ENCODE peak calls at places on chromosomes 3 and 15, in six cellular contexts. One of them, this sample, is unnamed.

GRCh38 chr3:112087746-112088145 is 1.6 kb downstream of the C3orf52 start:
- DNase-seq in kidney: no peak
- DNase-seq in uterus: no peak
- DNase-seq in Caco-2: no peak
- DNase-seq in HFF-Myc: no peak
- DNase-seq in PC-9: no peak
- DNase-seq in this sample: no peak

GRCh38 chr3:123084738-123085237 is 18.0 kb downstream of the PDIA5 start:
- DNase-seq in kidney: no peak
- DNase-seq in uterus: no peak
- DNase-seq in Caco-2: peak
- DNase-seq in HFF-Myc: no peak
- DNase-seq in PC-9: no peak
- DNase-seq in this sample: no peak

GRCh38 chr3:124529826-124530571 is 200.3 kb upstream of the UMPS start:
- DNase-seq in kidney: no peak
- DNase-seq in uterus: no peak
- DNase-seq in Caco-2: no peak
- DNase-seq in HFF-Myc: no peak
- DNase-seq in PC-9: no peak
- DNase-seq in this sample: no peak

GRCh38 chr3:132343018-132343612 is 25.9 kb downstream of the ACP3 start:
- DNase-seq in kidney: no peak
- DNase-seq in uterus: peak
- DNase-seq in Caco-2: peak
- DNase-seq in HFF-Myc: peak
- DNase-seq in PC-9: peak
- DNase-seq in this sample: peak

GRCh38 chr15:56215769-56216168 is 27.9 kb downstream of the RFX7 start:
- DNase-seq in kidney: no peak
- DNase-seq in uterus: no peak
- DNase-seq in Caco-2: no peak
- DNase-seq in HFF-Myc: no peak
- DNase-seq in PC-9: no peak
- DNase-seq in this sample: peak

GRCh38 chr3:179943097-179943880 is 93.4 kb downstream of the PEX5L start:
- DNase-seq in kidney: no peak
- DNase-seq in uterus: no peak
- DNase-seq in Caco-2: no peak
- DNase-seq in HFF-Myc: no peak
- DNase-seq in PC-9: no peak
- DNase-seq in this sample: no peak

GRCh38 chr3:129416408-129416807 is 12.0 kb downstream of the EFCAB12 start:
- DNase-seq in kidney: no peak
- DNase-seq in uterus: no peak
- DNase-seq in Caco-2: no peak
- DNase-seq in HFF-Myc: no peak
- DNase-seq in PC-9: no peak
- DNase-seq in this sample: no peak

GRCh38 chr3:27213450-27213849 is 155.7 kb downstream of the NEK10 start:
- DNase-seq in kidney: no peak
- DNase-seq in uterus: no peak
- DNase-seq in Caco-2: no peak
- DNase-seq in HFF-Myc: no peak
- DNase-seq in PC-9: no peak
- DNase-seq in this sample: no peak

GRCh38 chr3:125075738-125076137 is 19.9 kb upstream of the HEG1 start:
- DNase-seq in kidney: no peak
- DNase-seq in uterus: no peak
- DNase-seq in Caco-2: peak
- DNase-seq in HFF-Myc: no peak
- DNase-seq in PC-9: no peak
- DNase-seq in this sample: no peak

GRCh38 chr3:70856414-70857162 is 544.1 kb upstream of the MDFIC2 start:
- DNase-seq in kidney: no peak
- DNase-seq in uterus: no peak
- DNase-seq in Caco-2: no peak
- DNase-seq in HFF-Myc: no peak
- DNase-seq in PC-9: no peak
- DNase-seq in this sample: peak

GRCh38 chr3:109944836-109945235 is 607.5 kb upstream of the DPPA4 start:
- DNase-seq in kidney: no peak
- DNase-seq in uterus: no peak
- DNase-seq in Caco-2: no peak
- DNase-seq in HFF-Myc: no peak
- DNase-seq in PC-9: no peak
- DNase-seq in this sample: no peak

GRCh38 chr3:185094691-185095090 is 58.2 kb downstream of the C3orf70 start:
- DNase-seq in kidney: no peak
- DNase-seq in uterus: no peak
- DNase-seq in Caco-2: no peak
- DNase-seq in HFF-Myc: peak
- DNase-seq in PC-9: no peak
- DNase-seq in this sample: no peak

GRCh38 chr15:59165726-59166125 is 40.9 kb upstream of the LDHAL6B start:
- DNase-seq in kidney: no peak
- DNase-seq in uterus: no peak
- DNase-seq in Caco-2: peak
- DNase-seq in HFF-Myc: no peak
- DNase-seq in PC-9: peak
- DNase-seq in this sample: no peak

GRCh38 chr3:100516843-100517242 is 24.4 kb downstream of the TMEM45A start:
- DNase-seq in kidney: no peak
- DNase-seq in uterus: no peak
- DNase-seq in Caco-2: no peak
- DNase-seq in HFF-Myc: peak
- DNase-seq in PC-9: no peak
- DNase-seq in this sample: no peak

GRCh38 chr3:13894096-13894811 is 14.4 kb upstream of the WNT7A start:
- DNase-seq in kidney: no peak
- DNase-seq in uterus: no peak
- DNase-seq in Caco-2: no peak
- DNase-seq in HFF-Myc: no peak
- DNase-seq in PC-9: no peak
- DNase-seq in this sample: no peak

GRCh38 chr15:78203346-78204225 is 30.8 kb downstream of the ACSBG1 start:
- DNase-seq in kidney: no peak
- DNase-seq in uterus: no peak
- DNase-seq in Caco-2: no peak
- DNase-seq in HFF-Myc: no peak
- DNase-seq in PC-9: no peak
- DNase-seq in this sample: no peak

GRCh38 chr3:11155341-11156025 is 1.2 kb downstream of the HRH1 start:
- DNase-seq in kidney: peak
- DNase-seq in uterus: peak
- DNase-seq in Caco-2: peak
- DNase-seq in HFF-Myc: peak
- DNase-seq in PC-9: peak
- DNase-seq in this sample: peak

GRCh38 chr3:71307884-71308697 is 275.4 kb downstream of the FOXP1 start:
- DNase-seq in kidney: no peak
- DNase-seq in uterus: no peak
- DNase-seq in Caco-2: no peak
- DNase-seq in HFF-Myc: no peak
- DNase-seq in PC-9: no peak
- DNase-seq in this sample: no peak

GRCh38 chr3:127440384-127440783 is 150.1 kb downstream of the TPRA1 start:
- DNase-seq in kidney: peak
- DNase-seq in uterus: peak
- DNase-seq in Caco-2: no peak
- DNase-seq in HFF-Myc: no peak
- DNase-seq in PC-9: no peak
- DNase-seq in this sample: no peak

GRCh38 chr15:57114070-57114469 is 195.6 kb downstream of the TCF12 start:
- DNase-seq in kidney: no peak
- DNase-seq in uterus: no peak
- DNase-seq in Caco-2: no peak
- DNase-seq in HFF-Myc: no peak
- DNase-seq in PC-9: no peak
- DNase-seq in this sample: no peak

GRCh38 chr15:43488790-43489585 is 4.0 kb downstream of the TP53BP1 start:
- DNase-seq in kidney: no peak
- DNase-seq in uterus: no peak
- DNase-seq in Caco-2: no peak
- DNase-seq in HFF-Myc: no peak
- DNase-seq in PC-9: no peak
- DNase-seq in this sample: no peak

GRCh38 chr15:87121357-87121756 is 1041.7 kb downstream of the AGBL1 start:
- DNase-seq in kidney: no peak
- DNase-seq in uterus: no peak
- DNase-seq in Caco-2: no peak
- DNase-seq in HFF-Myc: no peak
- DNase-seq in PC-9: no peak
- DNase-seq in this sample: no peak

GRCh38 chr15:42974202-42974862 is 53.8 kb upstream of the TTBK2 start:
- DNase-seq in kidney: no peak
- DNase-seq in uterus: no peak
- DNase-seq in Caco-2: no peak
- DNase-seq in HFF-Myc: no peak
- DNase-seq in PC-9: no peak
- DNase-seq in this sample: no peak

GRCh38 chr3:148309390-148310035 is 388.2 kb upstream of the AGTR1 start:
- DNase-seq in kidney: no peak
- DNase-seq in uterus: no peak
- DNase-seq in Caco-2: peak
- DNase-seq in HFF-Myc: no peak
- DNase-seq in PC-9: peak
- DNase-seq in this sample: no peak

GRCh38 chr15:33746203-33746602 is 222.1 kb upstream of the CHRM5 start:
- DNase-seq in kidney: no peak
- DNase-seq in uterus: no peak
- DNase-seq in Caco-2: no peak
- DNase-seq in HFF-Myc: no peak
- DNase-seq in PC-9: no peak
- DNase-seq in this sample: no peak

GRCh38 chr15:80747317-80748053 is 31.7 kb upstream of the CEMIP start:
- DNase-seq in kidney: no peak
- DNase-seq in uterus: no peak
- DNase-seq in Caco-2: no peak
- DNase-seq in HFF-Myc: no peak
- DNase-seq in PC-9: no peak
- DNase-seq in this sample: no peak
- TF ChIP-seq CTCF in kidney: no peak
- TF ChIP-seq CTCF in uterus: no peak
- TF ChIP-seq CTCF in Caco-2: peak
- TF ChIP-seq CTCF in HFF-Myc: no peak
- TF ChIP-seq CTCF in PC-9: no peak
- TF ChIP-seq CTCF in this sample: peak

GRCh38 chr15:85010114-85010471 is 28.4 kb downstream of the PDE8A start:
- DNase-seq in kidney: no peak
- DNase-seq in uterus: no peak
- DNase-seq in Caco-2: no peak
- DNase-seq in HFF-Myc: no peak
- DNase-seq in PC-9: no peak
- DNase-seq in this sample: no peak

GRCh38 chr15:85010472-85011209 is 29.0 kb downstream of the PDE8A start:
- DNase-seq in kidney: no peak
- DNase-seq in uterus: no peak
- DNase-seq in Caco-2: peak
- DNase-seq in HFF-Myc: no peak
- DNase-seq in PC-9: no peak
- DNase-seq in this sample: no peak

GRCh38 chr15:85009435-85009834 is 27.8 kb downstream of the PDE8A start:
- DNase-seq in kidney: no peak
- DNase-seq in uterus: no peak
- DNase-seq in Caco-2: no peak
- DNase-seq in HFF-Myc: no peak
- DNase-seq in PC-9: no peak
- DNase-seq in this sample: no peak

GRCh38 chr15:85007741-85008140 is 26.1 kb downstream of the PDE8A start:
- DNase-seq in kidney: no peak
- DNase-seq in uterus: no peak
- DNase-seq in Caco-2: no peak
- DNase-seq in HFF-Myc: no peak
- DNase-seq in PC-9: no peak
- DNase-seq in this sample: no peak

GRCh38 chr15:85008474-85009260 is 27.0 kb downstream of the PDE8A start:
- DNase-seq in kidney: no peak
- DNase-seq in uterus: no peak
- DNase-seq in Caco-2: no peak
- DNase-seq in HFF-Myc: no peak
- DNase-seq in PC-9: no peak
- DNase-seq in this sample: no peak
- H3K4me3 ChIP-seq in kidney: no peak
- H3K4me3 ChIP-seq in uterus: no peak
- H3K4me3 ChIP-seq in Caco-2: no peak
- H3K4me3 ChIP-seq in HFF-Myc: no peak
- H3K4me3 ChIP-seq in PC-9: no peak
- H3K4me3 ChIP-seq in this sample: no peak

GRCh38 chr3:58135712-58136543 is 74.8 kb downstream of the DNASE1L3 start:
- DNase-seq in kidney: no peak
- DNase-seq in uterus: no peak
- DNase-seq in Caco-2: no peak
- DNase-seq in HFF-Myc: no peak
- DNase-seq in PC-9: no peak
- DNase-seq in this sample: no peak
- TF ChIP-seq CTCF in kidney: peak
- TF ChIP-seq CTCF in uterus: no peak
- TF ChIP-seq CTCF in Caco-2: no peak
- TF ChIP-seq CTCF in HFF-Myc: no peak
- TF ChIP-seq CTCF in PC-9: peak
- TF ChIP-seq CTCF in this sample: peak

GRCh38 chr15:64856429-64857145 is 14.9 kb downstream of the PLEKHO2 start:
- DNase-seq in kidney: peak
- DNase-seq in uterus: no peak
- DNase-seq in Caco-2: no peak
- DNase-seq in HFF-Myc: no peak
- DNase-seq in PC-9: no peak
- DNase-seq in this sample: no peak

GRCh38 chr15:64855206-64856000 is 13.7 kb downstream of the PLEKHO2 start:
- DNase-seq in kidney: peak
- DNase-seq in uterus: no peak
- DNase-seq in Caco-2: no peak
- DNase-seq in HFF-Myc: peak
- DNase-seq in PC-9: no peak
- DNase-seq in this sample: no peak

GRCh38 chr15:64851503-64851840 is 9.8 kb downstream of the PLEKHO2 start:
- DNase-seq in kidney: peak
- DNase-seq in uterus: peak
- DNase-seq in Caco-2: no peak
- DNase-seq in HFF-Myc: no peak
- DNase-seq in PC-9: no peak
- DNase-seq in this sample: peak

GRCh38 chr15:64854526-64854925 is 12.8 kb downstream of the PLEKHO2 start:
- DNase-seq in kidney: peak
- DNase-seq in uterus: no peak
- DNase-seq in Caco-2: no peak
- DNase-seq in HFF-Myc: no peak
- DNase-seq in PC-9: no peak
- DNase-seq in this sample: no peak

DNA sequence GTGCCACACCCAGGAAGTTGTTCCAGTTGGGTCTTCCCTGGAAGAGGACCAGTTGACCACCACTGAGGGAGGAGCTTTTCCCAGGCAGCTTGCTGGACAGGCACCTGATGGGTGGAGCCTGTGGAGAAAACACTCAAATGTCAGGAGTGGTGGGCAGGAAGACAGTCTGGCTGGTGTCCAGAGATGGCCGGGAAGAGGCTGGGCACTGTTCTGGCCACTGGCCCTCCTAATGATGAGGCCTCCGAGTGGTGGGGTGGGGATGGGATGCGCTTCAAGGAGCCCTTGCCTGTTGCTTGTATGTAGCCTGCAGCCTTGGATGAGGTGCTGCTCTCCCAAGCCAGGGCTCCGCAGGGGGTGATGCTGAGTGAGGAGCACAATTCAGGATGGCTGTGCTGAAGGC is 12.3 kb downstream of the PLEKHO2 start:
- DNase-seq in kidney: peak
- DNase-seq in uterus: no peak
- DNase-seq in Caco-2: no peak
- DNase-seq in HFF-Myc: no peak
- DNase-seq in PC-9: no peak
- DNase-seq in this sample: no peak
- H3K4me3 ChIP-seq in kidney: no peak
- H3K4me3 ChIP-seq in uterus: no peak
- H3K4me3 ChIP-seq in Caco-2: no peak
- H3K4me3 ChIP-seq in HFF-Myc: no peak
- H3K4me3 ChIP-seq in PC-9: no peak
- H3K4me3 ChIP-seq in this sample: no peak

This sample was measured in AG04450.